ENCODE peak calls at places on chromosomes 6 and 20, in five cellular contexts. Q is GM23248; K is Karpas-422; M is stomach; P is effector memory CD4-positive, alpha-beta T cell. F is an unnamed sample.
A peak's percentile ranks its signal among the peaks of the same experiment; 100 is the strongest.

GRCh38 chr6:146545608-146546007 is 2.0 kb downstream of the RAB32 start:
- DNase-seq in P (no peak), Q (peak; percentile 77), M (no peak), K (no peak), F (peak; percentile 72)

GRCh38 chr6:170199716-170200115 is 91.2 kb downstream of the DLL1 start:
- DNase-seq in Q (no peak), P (no peak), M (no peak), K (no peak), F (no peak)

GRCh38 chr20:8132632-8133587 is 844 bp downstream of the PLCB1 start:
- DNase-seq in M (peak; percentile 46), K (no peak), P (peak; percentile 13), Q (peak; percentile 64), F (peak; percentile 39)

GRCh38 chr6:122839477-122839876 is 50.4 kb downstream of the SMPDL3A start:
- DNase-seq in P (no peak), M (peak; percentile 67), Q (peak; percentile 68), K (peak; percentile 82), F (peak; percentile 66)

GRCh38 chr6:224350-224749 is 67.9 kb upstream of the DUSP22 start:
- DNase-seq in Q (no peak), M (no peak), P (no peak), K (no peak), F (no peak)

GRCh38 chr6:119240257-119241123 is 109.1 kb downstream of the MAN1A1 start:
- DNase-seq in Q (no peak), K (no peak), P (no peak), M (no peak), F (no peak)

GRCh38 chr20:49754596-49754995 is 40.9 kb upstream of the B4GALT5 start:
- DNase-seq in M (no peak), Q (no peak), P (no peak), K (no peak), F (no peak)

GRCh38 chr20:37323985-37324384 is 22.0 kb upstream of the SRC start:
- DNase-seq in M (no peak), Q (peak; percentile 93), K (no peak), P (no peak), F (peak; percentile 74)

GRCh38 chr6:125858427-125859320 is 67.9 kb downstream of the NCOA7 start:
- DNase-seq in Q (peak; percentile 73), M (peak; percentile 62), P (no peak), K (peak; percentile 82), F (peak; percentile 83)

GRCh38 chr6:4435981-4436445 is 300.6 kb upstream of the ECI2 start:
- DNase-seq in M (no peak), K (no peak), P (no peak), Q (no peak), F (peak; percentile 51)

GRCh38 chr6:36201612-36202011 is 5.1 kb downstream of the BRPF3 start:
- DNase-seq in P (no peak), M (no peak), K (no peak), Q (no peak), F (no peak)

GRCh38 chr6:167493961-167494697 is 169.2 kb downstream of the TTLL2 start:
- DNase-seq in Q (no peak), M (no peak), P (no peak), K (no peak), F (no peak)

GRCh38 chr6:110064744-110065524 is 86.8 kb downstream of the GPR6 start:
- DNase-seq in M (no peak), K (no peak), Q (no peak), P (no peak), F (no peak)

GRCh38 chr6:17867880-17868279 is 119.6 kb downstream of the KIF13A start:
- DNase-seq in Q (peak; percentile 76), K (no peak), P (no peak), M (no peak), F (peak; percentile 59)

GRCh38 chr6:90610291-90610670 is 23.4 kb upstream of the MAP3K7 start:
- DNase-seq in M (no peak), P (no peak), K (no peak), Q (peak; percentile 18), F (no peak)

GRCh38 chr6:145787688-145788087 is 26.9 kb downstream of the FBXO30 start:
- DNase-seq in P (no peak), K (no peak), M (no peak), Q (no peak), F (no peak)

GRCh38 chr20:55953201-55953600 is 52.1 kb downstream of the CBLN4 start:
- DNase-seq in P (no peak), K (no peak), M (no peak), Q (no peak), F (no peak)

GRCh38 chr6:71529769-71530168 is 241.2 kb downstream of the OGFRL1 start:
- DNase-seq in P (no peak), M (no peak), K (no peak), Q (no peak), F (no peak)

GRCh38 chr6:134464690-134465411 is 146.9 kb upstream of the SGK1 start:
- DNase-seq in M (no peak), Q (peak; percentile 48), K (no peak), P (no peak), F (peak; percentile 43)

GRCh38 chr20:10074513-10074912 is 39.7 kb downstream of the ANKEF1 start:
- DNase-seq in Q (peak; percentile 98), P (no peak), K (peak; percentile 93), M (no peak), F (peak; percentile 81)

GRCh38 chr20:4484431-4485057 is 237.2 kb upstream of the PRND start:
- DNase-seq in K (no peak), Q (no peak), M (no peak), P (no peak), F (no peak)

GRCh38 chr20:53939554-53940355 is 130.6 kb downstream of the BCAS1 start:
- DNase-seq in M (peak; percentile 93), P (no peak), Q (peak; percentile 97), K (peak; percentile 89), F (peak; percentile 96)

GRCh38 chr20:48986899-48987298 is 59.2 kb upstream of the CSE1L start:
- DNase-seq in P (no peak), M (no peak), K (peak; percentile 60), Q (peak; percentile 12), F (no peak)

GRCh38 chr6:165985926-165986646 is 181.6 kb downstream of the TBXT start:
- DNase-seq in Q (no peak), K (no peak), P (no peak), M (no peak), F (no peak)

GRCh38 chr6:153208706-153209105 is 77.6 kb upstream of the RGS17 start:
- DNase-seq in P (no peak), K (no peak), Q (no peak), M (no peak), F (no peak)

GRCh38 chr6:92122746-92123145 is 1296.6 kb downstream of the EPHA7 start:
- DNase-seq in Q (no peak), P (no peak), M (no peak), K (peak; percentile 47), F (peak; percentile 29)

GRCh38 chr6:28349892-28350737 is at the start of gene ZKSCAN3:
- DNase-seq in P (peak; percentile 63), M (peak; percentile 86), Q (peak; percentile 90), K (peak; percentile 94), F (peak; percentile 84)

GRCh38 chr6:14706378-14706929 is 539.4 kb upstream of the JARID2 start:
- DNase-seq in K (no peak), P (no peak), M (no peak), Q (peak; percentile 100), F (peak; percentile 98)

GRCh38 chr20:51800769-51801219 is 1.5 kb downstream of the SALL4 start:
- DNase-seq in M (peak; percentile 25), Q (peak; percentile 30), K (no peak), P (no peak), F (peak; percentile 54)
- H3K27ac ChIP-seq in M (no peak overlapping the region), Q (no peak overlapping the region), K (no peak overlapping the region), P (no peak overlapping the region), F (no peak overlapping the region)

GRCh38 chr6:40722081-40722480 is 134.9 kb upstream of the LRFN2 start:
- DNase-seq in M (no peak), P (no peak), Q (no peak), K (no peak), F (peak; percentile 38)

GRCh38 chr6:40719671-40720374 is 132.7 kb upstream of the LRFN2 start:
- DNase-seq in M (no peak), P (no peak), Q (peak; percentile 60), K (peak; percentile 93), F (peak; percentile 82)

GRCh38 chr6:40720375-40720748 is 133.2 kb upstream of the LRFN2 start:
- DNase-seq in K (peak; percentile 84), P (no peak), M (no peak), Q (no peak), F (no peak)

GRCh38 chr6:40722553-40723258 is 135.5 kb upstream of the LRFN2 start:
- DNase-seq in P (no peak), Q (peak; percentile 62), K (peak; percentile 72), M (no peak), F (peak; percentile 67)

GRCh38 chr6:40721252-40721936 is 134.2 kb upstream of the LRFN2 start:
- DNase-seq in M (no peak), P (no peak), Q (no peak), K (peak; percentile 94), F (no peak)
- H3K4me1 ChIP-seq in M (peaks cover 19% of the 10 kb centered on the region), P (no peaks in the 10 kb centered on the region), Q (peaks cover 18% of the 10 kb centered on the region), K (peaks cover 100% of the 10 kb centered on the region), F (peaks cover 44% of the 10 kb centered on the region)

GRCh38 chr6:157033428-157034140 is 256.4 kb downstream of the ARID1B start:
- DNase-seq in M (no peak), Q (peak; percentile 52), P (no peak), K (peak; percentile 59), F (peak; percentile 49)
- H3K4me3 ChIP-seq in M (peak overlapping the region; percentile 34), Q (peak overlapping the region; percentile 81), P (peak overlapping the region; percentile 54), K (peak overlapping the region; percentile 69), F (peak overlapping the region; percentile 75)

GRCh38 chr20:62141043-62141396 is 2.2 kb downstream of the PSMA7 start:
- DNase-seq in Q (no peak), M (no peak), K (no peak), P (no peak), F (no peak)

GRCh38 chr20:62141397-62142251 is 1.6 kb downstream of the PSMA7 start:
- DNase-seq in M (no peak), K (no peak), P (peak; percentile 9), Q (peak; percentile 71), F (peak; percentile 76)

GRCh38 chr20:62143976-62144825 is 632 bp downstream of the SS18L1 start:
- DNase-seq in M (peak; percentile 57), P (peak; percentile 9), K (peak; percentile 75), Q (peak; percentile 88), F (peak; percentile 78)

GRCh38 chr20:62143118-62143975 is at the start of the genes PSMA7 and SS18L1:
- DNase-seq in M (peak; percentile 89), Q (peak; percentile 97), P (peak; percentile 71), K (peak; percentile 96), F (peak; percentile 85)

GRCh38 chr20:62142252-62143117 is 709 bp downstream of the PSMA7 start:
- DNase-seq in P (no peak), M (peak; percentile 36), Q (peak; percentile 47), K (no peak), F (no peak)
- H3K27ac ChIP-seq in P (peak overlapping the region; percentile 72), M (peak overlapping the region; percentile 99), Q (peak overlapping the region; percentile 79), K (peak overlapping the region; percentile 51), F (peak overlapping the region; percentile 25)

GRCh38 chr6:50821431-50822077 is 2.9 kb downstream of the TFAP2B start:
- DNase-seq in Q (no peak), P (no peak), M (no peak), K (no peak), F (no peak)
- H3K4me1 ChIP-seq in Q (no peaks in the 10 kb centered on the region), P (no peaks in the 10 kb centered on the region), M (peaks cover 34% of the 10 kb centered on the region), K (no peaks in the 10 kb centered on the region), F (peaks cover 21% of the 10 kb centered on the region)